ENCODE peak calls at places on chromosomes 13 and 19, in six cellular contexts. M is heart left ventricle, C is left ventricle myocardium inferior, O is adrenal gland, J is psoas muscle, H is pancreas. Z is an unnamed sample. For H3K36me3 and H3K27me3, the result is how much of the 10 kb centered on the place peaks cover.

GRCh38 chr13:37486171-37486661 is 112.4 kb downstream of the POSTN start:
- DNase-seq in M (no peak), C (no peak), O (no peak), J (no peak), H (no peak), Z (no peak)

GRCh38 chr13:99361197-99361596 is 54.0 kb upstream of the GPR183 start:
- DNase-seq in M (no peak), C (no peak), O (no peak), J (no peak), H (no peak), Z (no peak)

GRCh38 chr13:37029617-37030016 is 29.0 kb downstream of the EXOSC8 start:
- DNase-seq in M (no peak), C (no peak), O (no peak), J (no peak), H (no peak), Z (no peak)

GRCh38 chr13:63855457-63856118 is 2439.9 kb upstream of the PCDH20 start:
- DNase-seq in M (no peak), C (no peak), O (no peak), J (no peak), H (no peak), Z (no peak)

GRCh38 chr13:56182598-56182997 is 958.1 kb upstream of the PRR20A start:
- DNase-seq in M (no peak), C (no peak), O (no peak), J (no peak), H (no peak), Z (no peak)

GRCh38 chr13:74136089-74136658 is 2.0 kb upstream of the KLF12 start:
- DNase-seq in M (peak), C (peak), O (no peak), J (peak), H (peak), Z (peak)

GRCh38 chr13:25725104-25725503 is 326.7 kb downstream of the SHISA2 start:
- DNase-seq in M (no peak), C (no peak), O (no peak), J (no peak), H (no peak), Z (no peak)

GRCh38 chr13:26619321-26619720 is 61.8 kb downstream of the WASF3 start:
- DNase-seq in M (no peak), C (no peak), O (no peak), J (no peak), H (no peak), Z (no peak)

GRCh38 chr13:99313473-99313872 is 6.3 kb upstream of the GPR183 start:
- DNase-seq in M (no peak), C (no peak), O (no peak), J (peak), H (no peak), Z (peak)

GRCh38 chr13:100828226-100828625 is 153.6 kb upstream of the TMTC4 start:
- DNase-seq in M (no peak), C (no peak), O (no peak), J (no peak), H (no peak), Z (peak)

GRCh38 chr13:95083758-95084157 is 217.5 kb downstream of the ABCC4 start:
- DNase-seq in M (no peak), C (no peak), O (no peak), J (no peak), H (no peak), Z (no peak)

GRCh38 chr13:31195616-31196015 is 4.2 kb upstream of the B3GLCT start:
- DNase-seq in M (no peak), C (no peak), O (no peak), J (no peak), H (no peak), Z (no peak)

GRCh38 chr19:4911786-4912672 is 2.7 kb downstream of the UHRF1 start:
- DNase-seq in M (peak), C (peak), O (peak), J (peak), H (peak), Z (peak)

GRCh38 chr13:43546821-43547220 is 240.0 kb downstream of the ENOX1 start:
- DNase-seq in M (no peak), C (no peak), O (no peak), J (no peak), H (no peak), Z (no peak)

GRCh38 chr19:12793290-12794195 is 2.3 kb downstream of the JUNB start:
- DNase-seq in M (peak), C (peak), O (peak), J (peak), H (peak), Z (peak)

GRCh38 chr19:7502552-7502951 is 13.4 kb upstream of the ZNF358 start:
- DNase-seq in M (no peak), C (no peak), O (no peak), J (no peak), H (no peak), Z (no peak)

GRCh38 chr13:76019421-76020044 is 383.4 kb downstream of the LMO7 start:
- DNase-seq in M (no peak), C (peak), O (peak), J (no peak), H (no peak), Z (peak)

GRCh38 chr13:33377825-33378224 is 92.3 kb upstream of the STARD13 start:
- DNase-seq in M (no peak), C (no peak), O (no peak), J (no peak), H (no peak), Z (no peak)

GRCh38 chr19:48616041-48616436 is 1.2 kb upstream of the FAM83E start:
- DNase-seq in M (no peak), C (no peak), O (peak), J (no peak), H (peak), Z (no peak)
- H3K36me3 ChIP-seq in M (under half), C (under half), O (under half), J (under half), H (under half), Z (under half)

GRCh38 chr13:39527961-39528720 is 74.9 kb downstream of the LHFPL6 start:
- DNase-seq in M (peak), C (no peak), O (peak), J (no peak), H (no peak), Z (no peak)
- H3K4me3 ChIP-seq in M (no peak), C (no peak), O (no peak), J (no peak), H (no peak), Z (no peak)

GRCh38 chr19:38384209-38385027 is 3.4 kb downstream of the GGN start:
- DNase-seq in M (no peak), C (no peak), O (no peak), J (no peak), H (no peak), Z (peak)

GRCh38 chr19:38383743-38384142 is 4.1 kb downstream of the GGN start:
- DNase-seq in M (no peak), C (no peak), O (no peak), J (no peak), H (no peak), Z (no peak)

GRCh38 chr19:38386300-38386967 is 1.4 kb downstream of the GGN start:
- DNase-seq in M (no peak), C (no peak), O (no peak), J (peak), H (no peak), Z (peak)

GRCh38 chr19:38385804-38386257 is 2.0 kb downstream of the GGN start:
- DNase-seq in M (no peak), C (no peak), O (no peak), J (peak), H (no peak), Z (peak)

GRCh38 chr19:38385057-38385803 is 2.6 kb downstream of the GGN start:
- DNase-seq in M (no peak), C (no peak), O (no peak), J (no peak), H (no peak), Z (no peak)
- H3K27me3 ChIP-seq in M (under half), C (under half), O (under half), J (under half), H (under half), Z (under half)

GRCh38 chr19:811511-812048 is 10.2 kb downstream of the PLPPR3 start:
- DNase-seq in M (no peak), C (no peak), O (no peak), J (no peak), H (no peak), Z (no peak)
- H3K36me3 ChIP-seq in M (half or more), C (half or more), O (half or more), J (half or more), H (half or more), Z (under half)

GRCh38 chr19:31289381-31289880 is 59.8 kb downstream of the TSHZ3 start:
- DNase-seq in M (no peak), C (no peak), O (no peak), J (no peak), H (no peak), Z (no peak)

GRCh38 chr19:31283701-31284100 is 65.5 kb downstream of the TSHZ3 start:
- DNase-seq in M (no peak), C (no peak), O (no peak), J (no peak), H (no peak), Z (no peak)

GRCh38 chr19:31284621-31285020 is 64.6 kb downstream of the TSHZ3 start:
- DNase-seq in M (no peak), C (no peak), O (no peak), J (no peak), H (no peak), Z (no peak)

GRCh38 chr19:31285744-31286143 is 63.5 kb downstream of the TSHZ3 start:
- DNase-seq in M (no peak), C (no peak), O (no peak), J (no peak), H (no peak), Z (no peak)

DNA sequence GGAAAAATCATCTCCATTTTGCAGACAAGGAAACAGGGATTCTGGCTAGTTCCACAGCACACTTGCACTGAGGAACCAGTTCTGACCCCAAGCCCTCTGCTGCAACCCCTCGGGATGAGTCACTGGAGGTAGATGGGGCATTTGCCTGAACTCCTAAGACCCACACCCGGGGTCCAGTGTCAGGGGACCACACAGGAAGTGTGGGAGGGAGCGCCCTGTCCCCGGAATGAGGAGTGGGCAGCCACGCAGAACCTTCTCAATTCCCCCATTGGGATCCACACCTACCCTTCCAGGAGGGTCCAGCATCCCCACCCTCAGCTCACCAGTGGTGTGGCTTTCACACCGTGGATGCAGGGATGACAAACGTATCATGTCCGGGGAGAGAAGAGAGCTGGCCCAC is 62.7 kb downstream of the TSHZ3 start:
- DNase-seq in M (no peak), C (no peak), O (no peak), J (no peak), H (no peak), Z (no peak)
- H3K4me3 ChIP-seq in M (no peak), C (no peak), O (no peak), J (no peak), H (no peak), Z (no peak)

GRCh38 chr13:110421696-110422395 is 114.8 kb downstream of the COL4A2 start:
- DNase-seq in M (no peak), C (no peak), O (no peak), J (no peak), H (no peak), Z (no peak)
- H3K27me3 ChIP-seq in M (under half), C (under half), O (under half), J (under half), H (under half), Z (under half)

Z was measured in H7.